ENCODE peak calls at places on chromosomes 11 and 22, in eight cellular contexts. One of them, this sample, is unnamed.

GRCh38 chr11:61589961-61590360 is 9.1 kb upstream of the SYT7 start:
- DNase-seq in fibroblast of villous mesenchyme: no peak
- DNase-seq in Ammon's horn: no peak
- DNase-seq in T1000: no peak
- DNase-seq in sciatic nerve: no peak
- DNase-seq in caudate nucleus: no peak
- DNase-seq in left lobe of liver: no peak
- DNase-seq in cardiac fibroblast: no peak
- DNase-seq in this sample: no peak

GRCh38 chr22:35648066-35649025 is at the start of gene APOL6:
- DNase-seq in fibroblast of villous mesenchyme: peak
- DNase-seq in Ammon's horn: peak
- DNase-seq in T1000: no peak
- DNase-seq in sciatic nerve: no peak
- DNase-seq in caudate nucleus: no peak
- DNase-seq in left lobe of liver: peak
- DNase-seq in cardiac fibroblast: peak
- DNase-seq in this sample: peak

GRCh38 chr11:7500251-7500650 is 13.5 kb upstream of the PPFIBP2 start:
- DNase-seq in fibroblast of villous mesenchyme: no peak
- DNase-seq in Ammon's horn: no peak
- DNase-seq in T1000: no peak
- DNase-seq in sciatic nerve: no peak
- DNase-seq in caudate nucleus: no peak
- DNase-seq in left lobe of liver: no peak
- DNase-seq in cardiac fibroblast: no peak
- DNase-seq in this sample: no peak

GRCh38 chr11:118263694-118264567 is at the start of gene MPZL2:
- DNase-seq in fibroblast of villous mesenchyme: no peak
- DNase-seq in Ammon's horn: no peak
- DNase-seq in T1000: no peak
- DNase-seq in sciatic nerve: no peak
- DNase-seq in caudate nucleus: no peak
- DNase-seq in left lobe of liver: peak
- DNase-seq in cardiac fibroblast: no peak
- DNase-seq in this sample: peak

GRCh38 chr11:63532799-63533475 is 3.7 kb upstream of the PLAAT4 start:
- DNase-seq in fibroblast of villous mesenchyme: peak
- DNase-seq in Ammon's horn: no peak
- DNase-seq in T1000: no peak
- DNase-seq in sciatic nerve: no peak
- DNase-seq in caudate nucleus: no peak
- DNase-seq in left lobe of liver: no peak
- DNase-seq in cardiac fibroblast: no peak
- DNase-seq in this sample: no peak

GRCh38 chr11:99505319-99505718 is 484.6 kb downstream of the CNTN5 start:
- DNase-seq in fibroblast of villous mesenchyme: peak
- DNase-seq in Ammon's horn: no peak
- DNase-seq in T1000: no peak
- DNase-seq in sciatic nerve: no peak
- DNase-seq in caudate nucleus: no peak
- DNase-seq in left lobe of liver: no peak
- DNase-seq in cardiac fibroblast: peak
- DNase-seq in this sample: no peak

GRCh38 chr11:61018059-61018458 is 46.6 kb downstream of the CD6 start:
- DNase-seq in fibroblast of villous mesenchyme: no peak
- DNase-seq in Ammon's horn: no peak
- DNase-seq in T1000: no peak
- DNase-seq in sciatic nerve: no peak
- DNase-seq in caudate nucleus: no peak
- DNase-seq in left lobe of liver: no peak
- DNase-seq in cardiac fibroblast: no peak
- DNase-seq in this sample: no peak

GRCh38 chr11:130897262-130898182 is 18.8 kb downstream of the SNX19 start:
- DNase-seq in fibroblast of villous mesenchyme: peak
- DNase-seq in Ammon's horn: peak
- DNase-seq in T1000: peak
- DNase-seq in sciatic nerve: peak
- DNase-seq in caudate nucleus: no peak
- DNase-seq in left lobe of liver: peak
- DNase-seq in cardiac fibroblast: peak
- DNase-seq in this sample: no peak

GRCh38 chr11:122105009-122105828 is 10.8 kb downstream of the BLID start:
- DNase-seq in fibroblast of villous mesenchyme: peak
- DNase-seq in Ammon's horn: peak
- DNase-seq in T1000: no peak
- DNase-seq in sciatic nerve: no peak
- DNase-seq in caudate nucleus: peak
- DNase-seq in left lobe of liver: no peak
- DNase-seq in cardiac fibroblast: no peak
- DNase-seq in this sample: no peak

GRCh38 chr11:123525511-123525918 is 95.4 kb downstream of the GRAMD1B start:
- DNase-seq in fibroblast of villous mesenchyme: no peak
- DNase-seq in Ammon's horn: peak
- DNase-seq in T1000: no peak
- DNase-seq in sciatic nerve: no peak
- DNase-seq in caudate nucleus: no peak
- DNase-seq in left lobe of liver: no peak
- DNase-seq in cardiac fibroblast: no peak
- DNase-seq in this sample: no peak

GRCh38 chr11:111097191-111097590 is 148.3 kb upstream of the POU2AF2 start:
- DNase-seq in fibroblast of villous mesenchyme: peak
- DNase-seq in Ammon's horn: no peak
- DNase-seq in T1000: no peak
- DNase-seq in sciatic nerve: peak
- DNase-seq in caudate nucleus: no peak
- DNase-seq in left lobe of liver: peak
- DNase-seq in cardiac fibroblast: peak
- DNase-seq in this sample: no peak

GRCh38 chr11:65546217-65546958 is 11.8 kb downstream of the LTBP3 start:
- DNase-seq in fibroblast of villous mesenchyme: no peak
- DNase-seq in Ammon's horn: peak
- DNase-seq in T1000: no peak
- DNase-seq in sciatic nerve: peak
- DNase-seq in caudate nucleus: no peak
- DNase-seq in left lobe of liver: peak
- DNase-seq in cardiac fibroblast: no peak
- DNase-seq in this sample: peak

GRCh38 chr11:123421589-123421988 is 8.5 kb upstream of the GRAMD1B start:
- DNase-seq in fibroblast of villous mesenchyme: no peak
- DNase-seq in Ammon's horn: no peak
- DNase-seq in T1000: no peak
- DNase-seq in sciatic nerve: no peak
- DNase-seq in caudate nucleus: no peak
- DNase-seq in left lobe of liver: no peak
- DNase-seq in cardiac fibroblast: no peak
- DNase-seq in this sample: no peak

GRCh38 chr11:105588001-105588400 is 21.9 kb upstream of the GRIA4 start:
- DNase-seq in fibroblast of villous mesenchyme: peak
- DNase-seq in Ammon's horn: no peak
- DNase-seq in T1000: no peak
- DNase-seq in sciatic nerve: no peak
- DNase-seq in caudate nucleus: no peak
- DNase-seq in left lobe of liver: no peak
- DNase-seq in cardiac fibroblast: peak
- DNase-seq in this sample: no peak

GRCh38 chr11:76662656-76663460 is 7.7 kb downstream of the LRRC32 start:
- DNase-seq in fibroblast of villous mesenchyme: no peak
- DNase-seq in Ammon's horn: no peak
- DNase-seq in T1000: no peak
- DNase-seq in sciatic nerve: peak
- DNase-seq in caudate nucleus: no peak
- DNase-seq in left lobe of liver: no peak
- DNase-seq in cardiac fibroblast: no peak
- DNase-seq in this sample: peak

GRCh38 chr11:46404476-46405017 is 13.0 kb upstream of the CHRM4 start:
- DNase-seq in fibroblast of villous mesenchyme: no peak
- DNase-seq in Ammon's horn: no peak
- DNase-seq in T1000: no peak
- DNase-seq in sciatic nerve: no peak
- DNase-seq in caudate nucleus: no peak
- DNase-seq in left lobe of liver: no peak
- DNase-seq in cardiac fibroblast: no peak
- DNase-seq in this sample: no peak

GRCh38 chr11:9047986-9048522 is 43.3 kb downstream of the SCUBE2 start:
- DNase-seq in fibroblast of villous mesenchyme: peak
- DNase-seq in Ammon's horn: peak
- DNase-seq in T1000: no peak
- DNase-seq in sciatic nerve: no peak
- DNase-seq in caudate nucleus: no peak
- DNase-seq in left lobe of liver: no peak
- DNase-seq in cardiac fibroblast: peak
- DNase-seq in this sample: no peak

GRCh38 chr11:33733978-33734377 is 2.2 kb downstream of the CD59 start:
- DNase-seq in fibroblast of villous mesenchyme: no peak
- DNase-seq in Ammon's horn: no peak
- DNase-seq in T1000: no peak
- DNase-seq in sciatic nerve: no peak
- DNase-seq in caudate nucleus: no peak
- DNase-seq in left lobe of liver: no peak
- DNase-seq in cardiac fibroblast: peak
- DNase-seq in this sample: no peak

GRCh38 chr11:25981998-25982397 is 349.9 kb upstream of the ANO3 start:
- DNase-seq in fibroblast of villous mesenchyme: peak
- DNase-seq in Ammon's horn: peak
- DNase-seq in T1000: no peak
- DNase-seq in sciatic nerve: no peak
- DNase-seq in caudate nucleus: no peak
- DNase-seq in left lobe of liver: no peak
- DNase-seq in cardiac fibroblast: peak
- DNase-seq in this sample: no peak

GRCh38 chr11:49995559-49995958 is 13.2 kb upstream of the OR4C12 start:
- DNase-seq in fibroblast of villous mesenchyme: peak
- DNase-seq in Ammon's horn: peak
- DNase-seq in T1000: peak
- DNase-seq in sciatic nerve: no peak
- DNase-seq in caudate nucleus: no peak
- DNase-seq in left lobe of liver: peak
- DNase-seq in cardiac fibroblast: peak
- DNase-seq in this sample: no peak

This sample was measured in spleen.